ENCODE peak calls at places on chromosomes 3 and 15, in six cellular contexts. D, L, J, X, G and M are unnamed samples.

GRCh38 chr15:73965730-73966103 is 26.4 kb downstream of the STOML1 start:
- DNase-seq in D (peak), L (no peak), J (peak), X (no peak), G (no peak), M (no peak)

GRCh38 chr3:52983336-52983807 is 62.5 kb downstream of the SFMBT1 start:
- DNase-seq in D (no peak), L (no peak), J (peak), X (no peak), G (no peak), M (no peak)

GRCh38 chr3:159326998-159327397 is 525.1 kb downstream of the MFSD1 start:
- DNase-seq in D (no peak), L (no peak), J (no peak), X (no peak), G (no peak), M (no peak)

GRCh38 chr15:31300208-31300661 is 26.4 kb upstream of the KLF13 start:
- DNase-seq in D (no peak), L (no peak), J (peak), X (no peak), G (no peak), M (no peak)

GRCh38 chr15:74302821-74303359 is 64.6 kb downstream of the CYP11A1 start:
- DNase-seq in D (no peak), L (peak), J (peak), X (peak), G (no peak), M (peak)

GRCh38 chr3:152302521-152303021 is 33.8 kb downstream of the MBNL1 start:
- DNase-seq in D (peak), L (no peak), J (no peak), X (peak), G (no peak), M (no peak)

GRCh38 chr3:47512416-47513124 is 942 bp downstream of the ELP6 start:
- DNase-seq in D (peak), L (peak), J (peak), X (peak), G (no peak), M (peak)

GRCh38 chr15:53126144-53126543 is 336.0 kb upstream of the ONECUT1 start:
- DNase-seq in D (no peak), L (no peak), J (peak), X (no peak), G (no peak), M (no peak)

GRCh38 chr15:57288926-57289650 is 87.2 kb upstream of the CGNL1 start:
- DNase-seq in D (peak), L (no peak), J (no peak), X (no peak), G (no peak), M (no peak)

GRCh38 chr3:46626039-46626438 is 13.7 kb downstream of the FAM240A start:
- DNase-seq in D (no peak), L (no peak), J (no peak), X (no peak), G (no peak), M (no peak)

GRCh38 chr15:65130941-65131340 is 2.7 kb downstream of the PDCD7 start:
- DNase-seq in D (no peak), L (no peak), J (no peak), X (no peak), G (no peak), M (no peak)

GRCh38 chr3:17183951-17184550 is 299.3 kb downstream of the PLCL2 start:
- DNase-seq in D (peak), L (no peak), J (no peak), X (no peak), G (peak), M (no peak)

GRCh38 chr3:101725192-101725889 is 927 bp downstream of the CEP97 start:
- DNase-seq in D (peak), L (peak), J (peak), X (peak), G (no peak), M (peak)

GRCh38 chr3:101725890-101726275 is 1.5 kb downstream of the CEP97 start:
- DNase-seq in D (no peak), L (no peak), J (no peak), X (no peak), G (no peak), M (no peak)

GRCh38 chr3:101722394-101723173 is 1.8 kb upstream of the CEP97 start:
- DNase-seq in D (no peak), L (no peak), J (peak), X (no peak), G (no peak), M (no peak)

GRCh38 chr3:101721650-101721917 is 2.8 kb upstream of the CEP97 start:
- DNase-seq in D (no peak), L (no peak), J (no peak), X (no peak), G (no peak), M (no peak)

DNA sequence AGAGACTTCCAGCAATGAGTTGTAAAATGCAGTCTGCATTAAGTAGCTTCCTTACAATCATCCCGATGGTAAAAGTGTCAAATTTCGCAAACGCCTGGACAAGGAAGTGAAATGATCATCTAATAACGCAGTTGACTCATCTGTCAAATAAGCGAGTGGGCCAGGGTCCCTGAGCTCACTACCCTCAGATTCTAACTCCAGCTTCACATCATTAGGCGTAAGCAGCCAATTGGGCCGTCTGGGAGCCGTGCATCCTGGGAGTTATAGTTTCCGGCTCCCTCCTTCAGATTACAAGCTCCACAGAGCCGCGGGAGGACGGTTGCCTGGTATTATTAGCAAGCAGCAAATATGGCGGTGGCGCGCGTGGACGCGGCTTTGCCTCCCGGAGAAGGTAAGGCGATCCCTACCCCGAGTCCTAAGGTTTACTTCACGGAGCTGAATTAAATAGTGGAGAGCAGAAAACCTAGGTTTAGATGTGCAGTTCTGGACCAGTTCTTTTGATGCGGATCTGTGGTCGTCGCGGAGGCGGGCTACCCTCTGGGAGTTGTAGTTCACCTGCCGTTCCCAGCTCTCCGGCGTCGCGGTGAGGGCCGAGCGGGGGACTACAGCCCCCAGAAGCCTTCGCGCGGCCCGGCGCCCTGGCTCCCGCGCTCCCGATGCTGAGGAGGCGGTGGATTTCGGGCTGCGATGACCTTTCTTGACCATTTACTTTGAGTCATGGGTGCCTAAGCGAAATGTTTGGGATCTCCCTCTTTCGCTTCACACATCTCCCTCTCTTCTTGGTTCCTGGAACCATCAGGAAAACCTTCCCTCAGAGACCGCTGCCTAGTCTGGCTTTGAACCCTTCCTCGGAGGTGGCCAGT is at the start of gene CEP97:
- DNase-seq in D (peak), L (peak), J (peak), X (peak), G (peak), M (peak)
- TF ChIP-seq CTCF in D (no peak), L (no peak), J (no peak), X (no peak), G (no peak), M (no peak)

DNA sequence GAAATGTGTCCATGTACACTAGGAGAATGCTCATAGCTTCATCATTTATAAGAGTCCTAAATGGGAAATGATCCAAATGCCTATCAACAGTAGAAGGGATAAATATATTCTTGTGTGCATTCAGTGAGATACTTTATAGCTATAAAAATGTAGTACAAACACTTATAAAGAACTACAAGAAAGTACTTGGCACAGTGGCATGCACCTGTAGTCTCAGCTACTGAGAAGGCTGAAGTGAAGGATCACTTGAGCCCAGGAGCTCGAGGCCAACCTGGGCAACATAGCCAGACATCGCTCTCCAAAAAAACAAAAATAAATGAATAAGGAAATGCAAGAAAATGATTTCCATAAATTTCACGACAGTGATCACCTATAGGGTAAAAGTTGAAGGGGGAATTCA is 3.6 kb upstream of the FBXL2 start:
- DNase-seq in D (no peak), L (no peak), J (no peak), X (no peak), G (no peak), M (no peak)
- TF ChIP-seq CTCF in D (no peak), L (no peak), J (no peak), X (no peak), G (no peak), M (no peak)

DNA sequence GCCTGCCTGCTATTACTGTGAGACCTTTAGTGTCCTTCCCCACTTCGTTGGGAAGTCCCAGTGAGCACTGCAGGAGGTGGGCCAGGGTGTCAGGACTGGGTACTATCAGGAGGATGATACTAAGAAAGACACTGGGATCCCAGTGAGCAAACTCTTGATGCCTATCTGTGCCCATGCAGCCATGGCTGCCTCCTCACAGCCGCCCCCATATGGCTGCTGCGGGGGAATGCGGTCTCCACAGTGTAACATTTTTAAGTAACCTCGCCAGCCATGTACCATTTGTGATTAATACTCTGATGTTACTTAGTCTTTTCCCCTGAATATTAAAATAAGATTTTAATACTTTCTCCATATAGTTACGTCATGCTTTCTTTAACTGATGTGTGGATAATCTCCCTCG is 312.2 kb downstream of the RYR3 start:
- DNase-seq in D (no peak), L (no peak), J (no peak), X (no peak), G (no peak), M (no peak)
- TF ChIP-seq CTCF in D (no peak), L (peak), J (peak), X (no peak), G (no peak), M (no peak)

DNA sequence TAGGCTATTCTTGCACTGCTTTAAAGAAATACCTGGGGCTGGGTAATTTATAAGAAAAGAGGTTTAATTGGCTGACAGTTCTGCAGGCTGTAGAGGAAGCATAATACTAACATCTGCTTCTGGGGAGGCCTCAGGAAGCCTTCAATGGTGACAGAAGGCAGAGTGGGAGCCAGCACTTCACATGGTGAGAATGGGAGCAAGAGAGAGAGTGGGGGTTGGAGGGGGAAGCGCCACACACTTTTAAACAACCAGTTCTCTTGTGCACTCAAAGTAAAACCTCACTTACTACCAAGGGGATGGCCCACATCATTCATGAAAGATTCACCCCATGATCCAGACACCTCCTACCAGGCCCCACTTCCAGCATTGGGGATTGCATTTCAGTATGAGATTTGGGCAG is 181.1 kb downstream of the APBA2 start:
- DNase-seq in D (no peak), L (no peak), J (no peak), X (no peak), G (no peak), M (no peak)
- TF ChIP-seq CTCF in D (no peak), L (no peak), J (no peak), X (no peak), G (no peak), M (no peak)

DNA sequence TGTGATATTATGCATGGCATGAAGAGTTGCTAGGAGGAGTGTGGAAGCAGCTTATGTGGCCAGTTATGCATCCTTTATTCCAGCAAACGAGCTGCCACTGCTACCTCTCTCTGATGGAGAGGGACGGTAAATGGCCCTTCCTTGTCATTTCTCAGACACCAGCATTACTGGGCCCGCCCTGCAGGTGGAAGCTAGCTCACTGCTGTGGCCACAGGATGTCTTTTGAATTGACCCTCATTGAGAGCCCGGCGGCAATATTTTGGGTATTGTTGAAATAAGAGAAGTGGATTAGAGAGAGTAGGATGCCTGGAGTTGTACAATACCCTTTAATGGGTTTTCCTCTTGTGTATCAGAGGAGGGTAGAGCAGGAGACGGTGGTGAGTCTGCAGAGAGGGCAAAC is 1.5 kb downstream of the MINAR1 start:
- DNase-seq in D (no peak), L (peak), J (no peak), X (no peak), G (no peak), M (peak)
- TF ChIP-seq CTCF in D (no peak), L (no peak), J (no peak), X (no peak), G (no peak), M (peak)

GRCh38 chr3:105827959-105828358 is 40.9 kb downstream of the CBLB start:
- DNase-seq in D (peak), L (no peak), J (no peak), X (peak), G (peak), M (peak)
- TF ChIP-seq CTCF in D (peak), L (no peak), J (no peak), X (no peak), G (peak), M (no peak)